ENCODE peak calls at places on chromosomes 16 and 17, in seven cellular contexts. J is IMR-90, K is SK-N-SH, E is mesendoderm, Y is GM23248, T is H1, X is PC-3. C is an unnamed sample.

GRCh38 chr17:19386276-19386863 is 620 bp downstream of the MFAP4 start:
- DNase-seq in J (peak), Y (peak), T (no peak), E (peak), K (peak), X (peak), C (no peak)

GRCh38 chr17:57823469-57824401 is 26.1 kb downstream of the MRPS23 start:
- DNase-seq in E (no peak), T (no peak), X (no peak), J (peak), Y (peak), K (no peak), C (no peak)

GRCh38 chr17:10727192-10727591 is 2.6 kb downstream of the TMEM220 start:
- DNase-seq in E (no peak), Y (peak), J (no peak), X (peak), T (no peak), K (no peak), C (no peak)

GRCh38 chr16:81635336-81635947 is 143.6 kb upstream of the PLCG2 start:
- DNase-seq in J (no peak), E (no peak), K (no peak), Y (no peak), X (no peak), T (no peak), C (no peak)

GRCh38 chr17:74408262-74408661 is 23.6 kb upstream of the GPRC5C start:
- DNase-seq in E (peak), T (no peak), X (peak), J (no peak), Y (peak), K (no peak), C (no peak)

GRCh38 chr16:1700246-1700645 is 5.7 kb upstream of the MAPK8IP3 start:
- DNase-seq in K (no peak), T (no peak), J (no peak), X (no peak), Y (no peak), E (no peak), C (no peak)

GRCh38 chr16:25270577-25270976 is 12.9 kb upstream of the ZKSCAN2 start:
- DNase-seq in J (no peak), E (no peak), K (no peak), T (no peak), X (no peak), Y (no peak), C (peak)

GRCh38 chr16:30041841-30042240 is 10.8 kb upstream of the TLCD3B start:
- DNase-seq in Y (peak), E (no peak), J (peak), K (no peak), T (no peak), X (peak), C (no peak)

GRCh38 chr17:52824542-52824941 is 666.0 kb upstream of the CA10 start:
- DNase-seq in J (no peak), T (no peak), E (no peak), X (no peak), Y (no peak), K (no peak), C (no peak)

GRCh38 chr17:61494325-61495160 is 42.3 kb downstream of the TBX4 start:
- DNase-seq in X (no peak), K (peak), T (no peak), E (peak), Y (no peak), J (no peak), C (no peak)

GRCh38 chr17:34357398-34357797 is 1.1 kb downstream of the CCL13 start:
- DNase-seq in X (no peak), J (no peak), Y (no peak), T (no peak), K (no peak), E (peak), C (no peak)

GRCh38 chr16:25011891-25012499 is 3.2 kb downstream of the ARHGAP17 start:
- DNase-seq in E (no peak), T (no peak), X (peak), J (peak), Y (peak), K (no peak), C (no peak)

GRCh38 chr16:2422123-2422867 is 7.0 kb upstream of the CCNF start:
- DNase-seq in K (no peak), Y (no peak), J (no peak), E (no peak), X (no peak), T (no peak), C (no peak)

GRCh38 chr16:677306-678190 is 2.1 kb downstream of the RHBDL1 start:
- DNase-seq in T (peak), K (no peak), Y (no peak), X (no peak), E (no peak), J (no peak), C (no peak)

GRCh38 chr17:31680126-31680525 is 178.9 kb downstream of the COPRS start:
- DNase-seq in K (no peak), T (peak), Y (no peak), J (no peak), E (no peak), X (no peak), C (no peak)

GRCh38 chr17:29807520-29808361 is 122.3 kb downstream of the SSH2 start:
- DNase-seq in Y (peak), E (peak), K (peak), X (peak), T (peak), J (peak), C (peak)

GRCh38 chr16:24974859-24975258 is 40.3 kb downstream of the ARHGAP17 start:
- DNase-seq in Y (no peak), T (no peak), J (no peak), E (no peak), X (no peak), K (no peak), C (no peak)

GRCh38 chr17:57453841-57454240 is 197.5 kb downstream of the MSI2 start:
- DNase-seq in T (no peak), K (no peak), Y (no peak), J (no peak), X (no peak), E (no peak), C (no peak)

GRCh38 chr16:7381671-7382070 is 49.0 kb downstream of the RBFOX1 start:
- DNase-seq in X (no peak), J (no peak), Y (no peak), K (no peak), T (no peak), E (no peak), C (no peak)

GRCh38 chr16:13940397-13940933 is 20.5 kb downstream of the ERCC4 start:
- DNase-seq in K (peak), X (no peak), Y (no peak), T (no peak), J (no peak), E (peak), C (no peak)

GRCh38 chr17:33115957-33116680 is 124.5 kb downstream of the SPACA3 start:
- DNase-seq in E (no peak), X (no peak), K (peak), J (no peak), T (no peak), Y (no peak), C (no peak)

GRCh38 chr16:6562985-6563384 is 769.7 kb upstream of the RBFOX1 start:
- DNase-seq in Y (no peak), E (no peak), X (no peak), T (no peak), K (no peak), J (no peak), C (no peak)

GRCh38 chr17:40355123-40355803 is 9.3 kb downstream of the GJD3 start:
- DNase-seq in T (peak), X (peak), E (peak), Y (peak), J (peak), K (peak), C (no peak)
- H3K9ac ChIP-seq in T (no peak), X (no peak), E (no peak), Y (no peak), J (no peak), K (no peak), C (no peak)

GRCh38 chr17:17580662-17581470 is 10.6 kb downstream of the PEMT start:
- DNase-seq in Y (peak), E (no peak), T (no peak), J (peak), X (peak), K (no peak), C (no peak)
- H3K9ac ChIP-seq in Y (no peak), E (no peak), T (no peak), J (no peak), X (peak), K (no peak), C (no peak)

GRCh38 chr16:68031951-68032350 is 8.9 kb downstream of the DUS2 start:
- DNase-seq in T (no peak), K (no peak), J (no peak), E (no peak), Y (peak), X (peak), C (no peak)
- H3K9ac ChIP-seq in T (no peak), K (no peak), J (no peak), E (no peak), Y (no peak), X (no peak), C (no peak)

DNA sequence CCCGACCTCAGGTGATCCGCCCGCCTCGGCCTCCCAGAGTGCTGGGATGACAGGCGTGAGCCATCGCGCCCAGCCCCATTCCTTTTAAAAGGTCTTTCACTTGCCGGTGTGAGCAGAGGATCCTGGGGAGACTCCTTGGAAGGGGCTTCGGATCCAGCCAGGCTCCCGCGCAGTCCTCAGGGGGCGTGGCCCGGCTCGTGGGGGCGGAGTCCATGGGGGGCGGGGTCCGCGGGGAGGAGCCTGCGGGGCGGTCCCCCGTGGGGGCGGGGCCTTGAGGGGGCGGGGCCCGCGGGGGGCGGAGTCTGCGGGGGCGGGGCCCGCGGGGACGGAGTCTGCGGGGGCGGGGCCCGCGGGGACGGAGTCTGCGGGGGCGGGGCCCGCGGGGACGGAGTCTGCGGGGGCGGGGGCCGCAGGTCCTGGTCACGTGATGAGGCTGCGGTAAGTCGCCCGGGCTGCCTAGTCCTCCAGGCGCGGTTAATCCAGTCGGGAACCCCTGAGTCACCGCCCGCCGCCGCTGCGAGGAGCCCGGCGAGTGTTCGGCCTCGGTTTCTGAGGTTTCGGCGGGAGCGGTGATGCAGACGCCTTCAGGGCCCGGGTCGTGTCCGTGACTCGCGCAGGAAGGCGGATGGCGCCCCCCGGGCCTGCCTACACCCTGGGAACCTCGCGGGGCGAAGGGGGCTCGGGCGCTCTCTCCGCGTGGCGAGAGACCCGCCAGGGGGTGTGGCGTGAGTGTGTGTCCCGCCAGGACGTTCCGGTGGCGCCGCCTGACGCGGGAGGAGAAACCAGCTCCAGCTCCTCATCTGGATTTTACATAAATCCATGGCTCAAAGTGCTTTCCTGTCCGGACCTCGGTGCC is 23.6 kb upstream of the ABR start:
- DNase-seq in Y (peak), T (peak), J (peak), X (peak), E (peak), K (peak), C (no peak)
- H3K9ac ChIP-seq in Y (peak), T (peak), J (no peak), X (peak), E (peak), K (peak), C (peak)

GRCh38 chr17:17700251-17700969 is 19.2 kb downstream of the RAI1 start:
- DNase-seq in J (no peak), X (no peak), K (no peak), E (peak), T (peak), Y (no peak), C (no peak)
- H3K9ac ChIP-seq in J (peak), X (no peak), K (no peak), E (no peak), T (no peak), Y (no peak), C (no peak)

GRCh38 chr17:49576906-49577650 is 1.4 kb downstream of the NXPH3 start:
- DNase-seq in E (no peak), X (no peak), Y (no peak), T (no peak), J (no peak), K (no peak), C (no peak)

GRCh38 chr17:49574283-49574892 is 1.3 kb upstream of the NXPH3 start:
- DNase-seq in K (peak), J (no peak), E (no peak), X (no peak), T (no peak), Y (no peak), C (no peak)

GRCh38 chr17:49576121-49576905 is 642 bp downstream of the NXPH3 start:
- DNase-seq in E (peak), K (peak), Y (peak), J (peak), X (peak), T (peak), C (no peak)

GRCh38 chr17:49574945-49575523 is 637 bp upstream of the NXPH3 start:
- DNase-seq in T (no peak), X (no peak), K (peak), J (no peak), E (no peak), Y (no peak), C (no peak)

DNA sequence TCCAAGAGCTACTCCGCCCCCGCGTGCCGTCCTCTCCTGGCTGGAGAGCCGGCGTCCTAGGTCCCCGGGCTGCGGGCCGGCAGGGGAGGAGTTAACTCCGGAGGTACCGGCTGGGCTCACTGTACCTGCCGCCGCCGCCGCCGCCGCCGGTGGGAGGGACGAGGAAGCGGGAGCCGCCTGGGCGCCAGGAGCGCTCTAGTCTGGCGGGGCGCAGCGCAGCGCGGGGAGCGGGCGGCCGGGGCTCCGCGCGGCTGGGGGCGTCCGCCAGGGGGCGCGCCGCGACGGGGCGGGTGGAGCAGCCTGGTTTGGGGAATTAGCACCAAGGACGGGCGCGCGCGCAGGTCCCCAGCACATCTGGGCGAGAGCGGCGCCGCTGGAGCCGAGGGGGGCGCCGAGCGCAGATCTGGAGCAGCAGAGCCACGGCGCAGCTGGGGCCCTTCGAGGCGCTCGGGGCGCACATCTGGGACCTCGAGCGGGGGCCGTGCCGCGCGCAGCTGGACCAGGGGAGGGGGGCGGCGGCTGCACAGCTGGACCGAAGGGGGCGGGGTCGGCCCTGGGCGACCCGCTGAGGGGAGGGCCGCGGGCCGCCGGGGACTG is at the start of gene NXPH3:
- DNase-seq in X (peak), Y (peak), K (peak), T (peak), E (peak), J (peak), C (no peak)
- H3K9ac ChIP-seq in X (no peak), Y (peak), K (peak), T (peak), E (peak), J (peak), C (peak)

DNA sequence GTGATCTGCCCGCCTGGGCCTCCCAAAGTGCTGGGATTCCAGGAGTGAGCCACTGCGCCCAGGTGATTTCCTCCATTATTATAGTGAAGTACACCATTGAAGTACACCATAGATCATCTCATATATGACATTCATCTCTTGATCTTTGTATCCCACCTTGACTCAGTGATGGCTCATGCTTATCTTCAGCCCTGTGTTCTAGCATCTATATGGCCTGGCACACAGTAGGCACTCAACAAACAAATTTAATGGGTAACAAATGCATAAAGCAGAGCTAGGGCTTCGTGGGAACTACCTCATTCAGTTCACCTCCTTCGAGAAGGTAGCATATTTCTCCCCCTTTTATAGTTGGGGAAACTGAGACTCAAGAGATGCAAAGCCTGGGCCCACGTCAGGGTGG is 952 bp downstream of the ENKD1 start:
- DNase-seq in Y (no peak), E (no peak), J (no peak), K (no peak), X (no peak), T (no peak), C (no peak)
- H3K9ac ChIP-seq in Y (peak), E (peak), J (no peak), K (peak), X (peak), T (peak), C (no peak)

GRCh38 chr16:4942481-4942880 is 5.5 kb upstream of the PPL start:
- DNase-seq in K (no peak), J (no peak), Y (no peak), T (no peak), X (no peak), E (no peak), C (no peak)
- H3K9ac ChIP-seq in K (peak), J (peak), Y (peak), T (no peak), X (peak), E (no peak), C (no peak)

GRCh38 chr17:8956521-8956920 is 9.0 kb downstream of the PIK3R5 start:
- DNase-seq in E (no peak), T (no peak), K (no peak), X (no peak), Y (no peak), J (no peak), C (no peak)

GRCh38 chr17:8954339-8954738 is 11.2 kb downstream of the PIK3R5 start:
- DNase-seq in E (peak), T (no peak), K (no peak), Y (no peak), X (no peak), J (no peak), C (no peak)

GRCh38 chr17:8955560-8955959 is 9.9 kb downstream of the PIK3R5 start:
- DNase-seq in Y (no peak), T (no peak), K (no peak), J (no peak), X (no peak), E (no peak), C (no peak)

GRCh38 chr17:8953152-8953885 is 12.2 kb downstream of the PIK3R5 start:
- DNase-seq in Y (no peak), K (no peak), T (no peak), J (no peak), X (no peak), E (no peak), C (no peak)

GRCh38 chr17:8955021-8955420 is 10.5 kb downstream of the PIK3R5 start:
- DNase-seq in E (no peak), Y (peak), J (no peak), K (no peak), X (no peak), T (no peak), C (no peak)
- H3K9ac ChIP-seq in E (no peak), Y (no peak), J (no peak), K (no peak), X (no peak), T (no peak), C (no peak)